ENCODE peak calls at places on chromosomes 5 and 9, in seven cellular contexts. X is tibial nerve; M is CD4-positive, CD25-positive, alpha-beta regulatory T cell; B is naive thymus-derived CD4-positive, alpha-beta T cell; R is esophagus squamous epithelium; C is heart left ventricle; V is heart right ventricle. A is an unnamed sample. For H3K4me1, the result is how much of the 10 kb centered on the place peaks cover.

GRCh38 chr9:133572821-133573361 is 36.3 kb downstream of the FAM163B start:
- DNase-seq in X (no peak), M (no peak), B (no peak), R (no peak), C (peak), V (peak), A (peak)

GRCh38 chr5:68962632-68963484 is 131.0 kb upstream of the SLC30A5 start:
- DNase-seq in X (peak), M (no peak), B (no peak), R (no peak), C (peak), V (peak), A (peak)

GRCh38 chr9:112176410-112177010 is 1.4 kb upstream of the SUSD1 start:
- DNase-seq in X (no peak), M (peak), B (peak), R (no peak), C (no peak), V (no peak), A (no peak)

GRCh38 chr5:119476341-119476740 is 24.0 kb downstream of the HSD17B4 start:
- DNase-seq in X (no peak), M (no peak), B (no peak), R (no peak), C (no peak), V (no peak), A (no peak)

GRCh38 chr9:136596630-136597031 is 50.8 kb upstream of the NOTCH1 start:
- DNase-seq in X (no peak), M (no peak), B (no peak), R (no peak), C (no peak), V (no peak), A (no peak)

GRCh38 chr5:72355706-72356299 is 35.6 kb downstream of the PTCD2 start:
- DNase-seq in X (no peak), M (no peak), B (no peak), R (no peak), C (no peak), V (no peak), A (peak)

GRCh38 chr5:98173334-98173733 is 600.1 kb upstream of the RGMB start:
- DNase-seq in X (no peak), M (no peak), B (no peak), R (no peak), C (no peak), V (no peak), A (no peak)

GRCh38 chr9:115606851-115607250 is 488.9 kb upstream of the TNC start:
- DNase-seq in X (no peak), M (no peak), B (no peak), R (no peak), C (no peak), V (no peak), A (no peak)

GRCh38 chr5:14834584-14835540 is 36.7 kb downstream of the ANKH start:
- DNase-seq in X (no peak), M (no peak), B (no peak), R (no peak), C (no peak), V (no peak), A (no peak)

GRCh38 chr5:133114166-133114932 is 62.5 kb downstream of the HSPA4 start:
- DNase-seq in X (no peak), M (no peak), B (no peak), R (no peak), C (no peak), V (no peak), A (no peak)

GRCh38 chr5:175609504-175609903 is 48.4 kb upstream of the HRH2 start:
- DNase-seq in X (no peak), M (no peak), B (peak), R (no peak), C (no peak), V (no peak), A (no peak)

GRCh38 chr5:92207156-92207555 is 824.0 kb upstream of the ARRDC3 start:
- DNase-seq in X (no peak), M (no peak), B (no peak), R (no peak), C (no peak), V (no peak), A (no peak)

GRCh38 chr9:34200092-34200491 is 21.2 kb downstream of the UBAP1 start:
- DNase-seq in X (no peak), M (no peak), B (no peak), R (no peak), C (no peak), V (no peak), A (no peak)

GRCh38 chr9:14498824-14499223 is 184.9 kb upstream of the NFIB start:
- DNase-seq in X (no peak), M (no peak), B (no peak), R (no peak), C (no peak), V (no peak), A (no peak)

GRCh38 chr9:89710689-89711088 is 105.9 kb downstream of the GADD45G start:
- DNase-seq in X (peak), M (no peak), B (no peak), R (no peak), C (no peak), V (no peak), A (no peak)

GRCh38 chr5:9241459-9241858 is 304.4 kb downstream of the SEMA5A start:
- DNase-seq in X (no peak), M (no peak), B (no peak), R (no peak), C (no peak), V (no peak), A (no peak)

GRCh38 chr5:179400020-179400419 is 54.8 kb upstream of the ADAMTS2 start:
- DNase-seq in X (no peak), M (no peak), B (no peak), R (no peak), C (no peak), V (no peak), A (no peak)

GRCh38 chr9:546797-547223 is 294.7 kb upstream of the DMRT1 start:
- DNase-seq in X (peak), M (no peak), B (peak), R (no peak), C (no peak), V (no peak), A (no peak)

GRCh38 chr9:2465921-2466460 is 155.6 kb upstream of the VLDLR start:
- DNase-seq in X (no peak), M (no peak), B (no peak), R (no peak), C (no peak), V (no peak), A (no peak)

GRCh38 chr5:180345186-180345585 is 8.0 kb downstream of the GFPT2 start:
- DNase-seq in X (no peak), M (no peak), B (no peak), R (no peak), C (peak), V (no peak), A (no peak)

GRCh38 chr9:81489048-81489447 is 200.3 kb downstream of the TLE1 start:
- DNase-seq in X (no peak), M (no peak), B (no peak), R (no peak), C (no peak), V (no peak), A (no peak)

GRCh38 chr9:104503440-104503839 is 623 bp upstream of the OR13F1 start:
- DNase-seq in X (no peak), M (no peak), B (no peak), R (no peak), C (no peak), V (no peak), A (no peak)

GRCh38 chr5:38208782-38209378 is 49.5 kb upstream of the EGFLAM start:
- DNase-seq in X (no peak), M (no peak), B (peak), R (no peak), C (no peak), V (no peak), A (no peak)

GRCh38 chr5:111461261-111461671 is 51.1 kb downstream of the STARD4 start:
- DNase-seq in X (no peak), M (no peak), B (no peak), R (no peak), C (no peak), V (no peak), A (no peak)

GRCh38 chr5:159441441-159441840 is 111.2 kb upstream of the IL12B start:
- DNase-seq in X (no peak), M (no peak), B (no peak), R (no peak), C (peak), V (peak), A (no peak)

GRCh38 chr5:97098864-97099454 is 43.5 kb downstream of the LIX1 start:
- DNase-seq in X (no peak), M (no peak), B (no peak), R (no peak), C (no peak), V (no peak), A (no peak)

GRCh38 chr5:179287071-179287470 is 58.2 kb downstream of the ADAMTS2 start:
- DNase-seq in X (no peak), M (no peak), B (no peak), R (no peak), C (peak), V (peak), A (no peak)

GRCh38 chr5:137148128-137148527 is 351.0 kb downstream of the SPOCK1 start:
- DNase-seq in X (no peak), M (no peak), B (no peak), R (no peak), C (no peak), V (no peak), A (no peak)

GRCh38 chr9:121860744-121861143 is 209.3 kb downstream of the DAB2IP start:
- DNase-seq in X (no peak), M (no peak), B (no peak), R (no peak), C (peak), V (peak), A (peak)

GRCh38 chr5:167171056-167171455 is 1120.4 kb upstream of the WWC1 start:
- DNase-seq in X (no peak), M (no peak), B (no peak), R (no peak), C (no peak), V (no peak), A (no peak)

GRCh38 chr9:99870126-99870525 is 36.3 kb upstream of the STX17 start:
- DNase-seq in X (no peak), M (no peak), B (no peak), R (no peak), C (no peak), V (no peak), A (no peak)

GRCh38 chr5:65213921-65214525 is 267.7 kb downstream of the ADAMTS6 start:
- DNase-seq in X (peak), M (no peak), B (no peak), R (no peak), C (no peak), V (no peak), A (no peak)

GRCh38 chr5:107391787-107392186 is 278.9 kb downstream of the EFNA5 start:
- DNase-seq in X (no peak), M (no peak), B (no peak), R (no peak), C (no peak), V (no peak), A (no peak)

GRCh38 chr5:55868846-55869245 is 17.7 kb downstream of the IL31RA start:
- DNase-seq in X (no peak), M (no peak), B (no peak), R (no peak), C (peak), V (no peak), A (no peak)

GRCh38 chr9:83583151-83584014 is 39.6 kb upstream of the IDNK start:
- DNase-seq in X (peak), M (peak), B (peak), R (no peak), C (peak), V (no peak), A (peak)

GRCh38 chr5:127876384-127876783 is 173.2 kb downstream of the CCDC192 start:
- DNase-seq in X (no peak), M (no peak), B (no peak), R (no peak), C (no peak), V (no peak), A (no peak)

GRCh38 chr5:178392998-178393397 is 160.4 kb upstream of the PHYKPL start:
- DNase-seq in X (no peak), M (no peak), B (no peak), R (no peak), C (no peak), V (no peak), A (no peak)

GRCh38 chr5:135026645-135027317 is 7.2 kb downstream of the PITX1 start:
- DNase-seq in X (no peak), M (no peak), B (no peak), R (no peak), C (no peak), V (no peak), A (no peak)

GRCh38 chr9:130023994-130024596 is 18.9 kb downstream of the FNBP1 start:
- DNase-seq in X (no peak), M (no peak), B (no peak), R (no peak), C (no peak), V (no peak), A (no peak)
- H3K4me1 ChIP-seq in X (half or more), M (half or more), B (half or more), R (under half), C (under half), V (under half), A (under half)

DNA sequence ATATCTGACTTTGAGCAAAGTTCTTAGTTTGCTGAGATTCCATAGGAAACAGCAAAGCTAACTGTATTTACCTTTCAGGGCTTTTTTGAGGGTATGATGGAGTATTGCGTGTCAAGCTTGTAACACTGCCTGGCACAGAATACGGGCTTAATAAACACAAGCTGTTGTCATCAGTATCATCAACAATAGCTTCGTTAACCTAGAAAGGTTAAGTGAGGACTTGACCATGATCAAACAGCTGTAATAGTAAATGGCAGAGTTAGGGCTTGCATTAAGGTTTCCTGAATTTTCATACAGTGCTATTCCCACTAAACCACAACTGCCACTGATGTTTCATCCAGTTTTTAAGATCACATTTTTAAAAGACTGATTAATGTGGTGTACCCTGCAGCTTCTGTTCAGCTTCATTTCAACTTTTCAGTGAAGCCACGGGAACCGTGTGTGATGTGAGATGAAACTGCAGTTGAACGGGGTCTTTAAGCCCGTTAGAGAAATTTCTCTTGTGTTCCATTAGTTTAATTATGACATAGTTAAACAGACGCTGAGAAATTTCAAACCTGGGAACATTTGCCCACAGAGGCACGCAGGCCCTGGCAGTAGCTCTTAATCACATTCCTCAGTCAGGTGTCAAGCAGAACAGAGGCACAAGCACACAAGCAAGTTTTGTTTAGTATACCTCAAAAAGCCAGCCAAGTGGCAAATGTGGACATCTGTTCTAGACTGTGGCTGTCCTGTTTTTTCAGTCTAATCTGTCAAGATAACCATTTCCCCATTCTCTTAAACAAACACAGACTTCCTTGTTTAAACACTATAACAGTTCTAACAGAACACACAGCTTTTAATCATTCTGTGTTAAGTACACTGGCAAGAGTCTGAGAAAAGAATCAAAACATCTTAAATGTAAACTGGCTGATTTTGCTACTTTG is 147.1 kb downstream of the ZNF608 start:
- DNase-seq in X (no peak), M (no peak), B (no peak), R (no peak), C (no peak), V (no peak), A (no peak)
- H3K27ac ChIP-seq in X (no peak), M (no peak), B (no peak), R (peak), C (no peak), V (peak), A (no peak)

GRCh38 chr9:6692433-6692832 is 46.9 kb upstream of the GLDC start:
- DNase-seq in X (no peak), M (no peak), B (no peak), R (no peak), C (no peak), V (no peak), A (no peak)
- H3K4me1 ChIP-seq in X (under half), M (under half), B (under half), R (under half), C (under half), V (under half), A (under half)

GRCh38 chr5:168273056-168273980 is 18.1 kb upstream of the WWC1 start:
- DNase-seq in X (no peak), M (no peak), B (no peak), R (no peak), C (no peak), V (no peak), A (no peak)

GRCh38 chr5:168268949-168269943 is 22.2 kb upstream of the WWC1 start:
- DNase-seq in X (peak), M (peak), B (peak), R (no peak), C (peak), V (peak), A (peak)

GRCh38 chr5:168274416-168274815 is 17.0 kb upstream of the WWC1 start:
- DNase-seq in X (no peak), M (no peak), B (no peak), R (no peak), C (no peak), V (no peak), A (no peak)

GRCh38 chr5:168269950-168270349 is 21.5 kb upstream of the WWC1 start:
- DNase-seq in X (no peak), M (no peak), B (no peak), R (no peak), C (no peak), V (no peak), A (no peak)

DNA sequence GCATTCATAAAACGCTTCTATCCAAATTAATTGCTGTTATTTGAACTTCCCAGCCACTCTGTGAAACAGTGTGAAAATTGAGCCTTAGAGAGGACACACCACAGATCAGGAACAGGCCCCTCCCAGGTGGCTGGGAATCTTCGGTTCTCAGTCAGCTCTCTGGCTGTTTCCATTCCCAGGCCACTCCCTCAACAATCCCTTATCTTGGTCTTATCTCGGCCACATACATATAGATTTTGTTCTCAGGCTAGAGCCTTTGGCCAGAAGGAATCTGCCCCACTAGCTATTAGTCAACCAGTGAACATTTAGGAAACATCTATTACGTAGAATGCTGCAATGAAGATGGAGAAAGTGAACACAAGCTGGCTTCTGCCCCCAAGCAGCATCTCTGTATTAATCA is 21.0 kb upstream of the WWC1 start:
- DNase-seq in X (no peak), M (no peak), B (no peak), R (no peak), C (no peak), V (no peak), A (no peak)
- H3K27ac ChIP-seq in X (no peak), M (no peak), B (no peak), R (no peak), C (no peak), V (no peak), A (no peak)

GRCh38 chr5:139709587-139710369 is 61.6 kb downstream of the CXXC5 start:
- DNase-seq in X (no peak), M (no peak), B (peak), R (no peak), C (peak), V (peak), A (no peak)

GRCh38 chr5:139708434-139708849 is 60.3 kb downstream of the CXXC5 start:
- DNase-seq in X (no peak), M (no peak), B (no peak), R (no peak), C (no peak), V (no peak), A (no peak)

GRCh38 chr5:139710370-139711066 is 62.4 kb downstream of the CXXC5 start:
- DNase-seq in X (no peak), M (peak), B (peak), R (no peak), C (peak), V (peak), A (peak)

GRCh38 chr5:139707445-139708003 is 59.4 kb downstream of the CXXC5 start:
- DNase-seq in X (no peak), M (no peak), B (no peak), R (no peak), C (peak), V (no peak), A (no peak)

GRCh38 chr5:139708877-139709586 is 60.9 kb downstream of the CXXC5 start:
- DNase-seq in X (no peak), M (no peak), B (no peak), R (no peak), C (peak), V (peak), A (peak)
- H3K4me1 ChIP-seq in X (under half), M (under half), B (under half), R (under half), C (under half), V (under half), A (under half)

DNA sequence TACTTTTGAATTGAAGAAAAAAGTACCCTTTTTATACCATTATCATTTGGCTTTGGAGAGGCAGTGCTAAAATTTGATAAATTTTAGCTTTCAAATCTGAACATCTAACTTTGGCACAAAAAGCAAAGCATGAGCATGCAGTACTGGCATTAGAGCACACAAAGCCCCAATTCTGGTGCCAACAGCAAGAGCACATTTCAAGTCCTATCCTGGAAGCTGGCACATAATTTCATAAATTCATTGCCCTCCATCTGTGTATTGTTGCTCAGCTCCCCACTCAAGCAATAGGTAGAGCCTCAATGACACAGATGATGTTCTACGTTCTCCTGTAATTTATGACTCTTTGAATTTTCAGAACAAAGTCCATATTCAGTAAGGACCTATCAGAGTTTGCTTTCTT is 380.6 kb upstream of the CDH18 start:
- DNase-seq in X (no peak), M (no peak), B (no peak), R (no peak), C (no peak), V (no peak), A (no peak)
- H3K27ac ChIP-seq in X (no peak), M (no peak), B (no peak), R (no peak), C (no peak), V (no peak), A (no peak)

DNA sequence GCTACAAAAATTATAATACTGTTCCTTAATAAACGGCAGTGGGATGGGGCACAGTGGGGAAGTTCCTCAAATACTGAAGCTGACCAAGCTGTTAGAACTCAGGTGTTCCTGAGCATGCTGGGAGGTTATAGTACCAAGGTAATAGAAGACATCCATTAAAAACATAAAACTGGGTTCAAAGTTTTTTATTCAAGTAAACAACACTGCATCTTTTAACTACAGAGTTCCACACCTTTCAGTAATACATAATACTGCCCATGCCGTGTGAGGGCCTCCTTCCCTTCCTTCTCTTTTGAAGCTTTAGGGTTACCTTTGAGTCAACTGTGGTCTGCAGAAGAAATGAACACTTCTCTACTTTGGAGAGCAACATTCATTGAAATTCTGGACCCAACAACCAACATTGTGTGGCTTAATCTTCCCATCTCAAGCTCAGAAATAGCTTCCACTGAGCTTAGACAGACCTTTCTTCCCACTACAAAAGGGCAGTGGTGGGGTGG is 43.6 kb downstream of the SERINC5 start:
- DNase-seq in X (no peak), M (no peak), B (no peak), R (no peak), C (no peak), V (no peak), A (no peak)
- H3K4me1 ChIP-seq in X (half or more), M (under half), B (under half), R (under half), C (under half), V (under half), A (under half)